ENCODE peak calls at places on chromosomes 5 and 9, in four cellular contexts. P is cardiac muscle cell, W is LoVo, E is KBM-7. M is an unnamed sample.

GRCh38 chr5:115116001-115116400 is 53.7 kb downstream of the TRIM36 start:
- DNase-seq in W (no peak), E (no peak), P (no peak), M (no peak)

GRCh38 chr9:89046832-89047231 is 55.6 kb downstream of the S1PR3 start:
- DNase-seq in P (no peak), W (no peak), E (no peak), M (no peak)

GRCh38 chr5:149675467-149676201 is 54.5 kb upstream of the PPARGC1B start:
- DNase-seq in W (peak), P (no peak), E (no peak), M (peak)

GRCh38 chr9:20884985-20885593 is 146.4 kb downstream of the HACD4 start:
- DNase-seq in W (peak), P (peak), E (peak), M (peak)

GRCh38 chr5:95953026-95953425 is 8.6 kb downstream of the ELL2 start:
- DNase-seq in W (no peak), P (no peak), E (no peak), M (no peak)

GRCh38 chr9:127920794-127921193 is 4.0 kb upstream of the ST6GALNAC4 start:
- DNase-seq in P (no peak), W (no peak), E (no peak), M (no peak)

GRCh38 chr5:16661713-16662112 is 44.9 kb upstream of the RETREG1 start:
- DNase-seq in P (no peak), W (no peak), E (no peak), M (no peak)

GRCh38 chr9:96139592-96140251 is 162.3 kb downstream of the HSD17B3 start:
- DNase-seq in W (no peak), E (no peak), P (no peak), M (peak)

GRCh38 chr5:93967923-93968322 is 226.5 kb upstream of the POU5F2 start:
- DNase-seq in P (no peak), E (no peak), W (no peak), M (no peak)

GRCh38 chr9:129341197-129341990 is 163.3 kb upstream of the IER5L start:
- DNase-seq in P (no peak), W (no peak), E (no peak), M (no peak)

GRCh38 chr9:8282555-8282954 is 483.0 kb upstream of the DMAC1 start:
- DNase-seq in W (no peak), E (no peak), P (no peak), M (no peak)

GRCh38 chr5:157289164-157289819 is 23.4 kb downstream of the CYFIP2 start:
- DNase-seq in P (no peak), E (no peak), W (no peak), M (no peak)